ENCODE peak calls at places on chromosomes 16 and 17, in seven cellular contexts. S, G, V, Y, E, J and L are unnamed samples.

GRCh38 chr17:8141741-8142140 is 10.5 kb downstream of the PER1 start:
- DNase-seq in S (no peak), G (no peak), V (no peak), Y (no peak), E (no peak), J (no peak), L (no peak)

GRCh38 chr16:50462793-50463507 is 85.2 kb upstream of the NKD1 start:
- DNase-seq in S (no peak), G (peak; percentile 36), V (peak; percentile 48), Y (no peak), E (no peak), J (no peak), L (no peak)

GRCh38 chr16:54647216-54647615 is 283.4 kb upstream of the IRX5 start:
- DNase-seq in S (no peak), G (no peak), V (no peak), Y (no peak), E (no peak), J (no peak), L (no peak)

GRCh38 chr16:74297296-74297665 is 667 bp downstream of the PSMD7 start:
- DNase-seq in S (peak; percentile 19), G (no peak), V (peak; percentile 35), Y (no peak), E (peak; percentile 55), J (peak; percentile 42), L (no peak)

GRCh38 chr16:15847621-15848175 is 9.1 kb downstream of the MYH11 start:
- DNase-seq in S (no peak), G (no peak), V (no peak), Y (no peak), E (no peak), J (no peak), L (no peak)

GRCh38 chr17:27294689-27295630 is 1.0 kb downstream of the WSB1 start:
- DNase-seq in S (peak; percentile 83), G (peak; percentile 50), V (peak; percentile 84), Y (peak; percentile 48), E (peak; percentile 91), J (peak; percentile 87), L (no peak)

GRCh38 chr16:19329932-19330331 is 44.4 kb downstream of the CLEC19A start:
- DNase-seq in S (no peak), G (no peak), V (peak; percentile 44), Y (no peak), E (peak; percentile 8), J (peak; percentile 46), L (no peak)

GRCh38 chr17:65046236-65046635 is 10.3 kb downstream of the GNA13 start:
- DNase-seq in S (no peak), G (no peak), V (no peak), Y (no peak), E (no peak), J (no peak), L (no peak)

GRCh38 chr17:5571281-5571680 is 13.0 kb downstream of the NLRP1 start:
- DNase-seq in S (peak; percentile 24), G (no peak), V (no peak), Y (no peak), E (no peak), J (no peak), L (no peak)

GRCh38 chr16:50859628-50860360 is 117.9 kb downstream of the CYLD start:
- DNase-seq in S (no peak), G (no peak), V (no peak), Y (no peak), E (no peak), J (no peak), L (no peak)

GRCh38 chr17:63645775-63646491 is 23.7 kb downstream of the MAP3K3 start:
- DNase-seq in S (no peak), G (no peak), V (peak; percentile 42), Y (no peak), E (no peak), J (peak; percentile 52), L (no peak)

GRCh38 chr16:15770512-15770911 is 86.3 kb downstream of the MYH11 start:
- DNase-seq in S (peak; percentile 77), G (no peak), V (no peak), Y (no peak), E (no peak), J (peak; percentile 9), L (no peak)

GRCh38 chr16:57096793-57097192 is 4.4 kb downstream of the CPNE2 start:
- DNase-seq in S (no peak), G (no peak), V (no peak), Y (no peak), E (no peak), J (no peak), L (no peak)

GRCh38 chr17:42748906-42749798 is 4.3 kb upstream of the EZH1 start:
- DNase-seq in S (no peak), G (no peak), V (no peak), Y (no peak), E (no peak), J (no peak), L (no peak)

GRCh38 chr17:18980682-18981384 is 23.7 kb downstream of the FAM83G start:
- DNase-seq in S (peak; percentile 88), G (no peak), V (peak; percentile 72), Y (no peak), E (no peak), J (peak; percentile 82), L (no peak)

GRCh38 chr17:71117461-71117860 is 948.1 kb downstream of the KCNJ2 start:
- DNase-seq in S (peak; percentile 21), G (no peak), V (no peak), Y (no peak), E (no peak), J (no peak), L (no peak)

GRCh38 chr16:57386381-57386951 is 14.2 kb downstream of the CX3CL1 start:
- DNase-seq in S (peak; percentile 38), G (no peak), V (no peak), Y (no peak), E (peak; percentile 71), J (no peak), L (no peak)

GRCh38 chr17:31413081-31413799 is 21.8 kb downstream of the RAB11FIP4 start:
- DNase-seq in S (no peak), G (no peak), V (no peak), Y (peak; percentile 31), E (no peak), J (no peak), L (no peak)

GRCh38 chr16:30185683-30186421 is 2.5 kb downstream of the CORO1A start:
- DNase-seq in S (no peak), G (no peak), V (no peak), Y (no peak), E (no peak), J (no peak), L (no peak)

GRCh38 chr17:31877911-31878702 is 19.1 kb upstream of the COPRS start:
- DNase-seq in S (peak; percentile 49), G (no peak), V (no peak), Y (no peak), E (no peak), J (no peak), L (no peak)

DNA sequence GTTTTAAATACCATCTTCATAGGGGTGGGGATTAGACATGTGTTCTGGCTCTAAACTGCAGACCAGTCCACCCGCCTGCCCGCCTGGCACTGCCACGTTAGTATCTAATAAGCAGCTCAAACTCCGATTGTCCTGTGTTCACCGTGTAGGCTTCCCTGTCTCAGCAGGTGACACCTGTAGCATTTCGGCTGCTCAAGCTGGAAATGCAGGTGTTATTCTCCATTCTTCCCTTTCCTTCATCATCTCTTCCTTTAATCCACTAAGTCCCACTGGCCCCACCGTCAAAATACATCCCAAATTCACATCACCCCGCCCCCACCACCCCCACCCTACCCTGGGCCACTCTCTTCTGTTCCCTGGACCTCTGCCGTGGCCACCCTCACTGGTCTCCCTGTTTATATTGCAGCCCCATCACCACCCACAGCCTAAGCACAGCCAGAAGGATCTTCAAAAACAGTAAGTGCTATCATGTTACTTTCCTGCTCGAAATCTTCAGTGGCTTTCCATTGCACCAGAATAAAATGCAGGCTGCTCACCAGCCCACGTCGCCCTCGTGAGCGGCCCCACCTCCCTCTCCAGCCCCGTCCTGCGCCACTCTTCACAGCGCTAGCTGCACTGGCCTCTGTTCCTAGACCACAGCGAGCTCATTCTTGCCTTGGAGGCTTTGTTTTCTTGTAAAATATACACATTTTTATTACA is 65.1 kb downstream of the RTN4RL1 start:
- DNase-seq in S (peak; percentile 61), G (no peak), V (no peak), Y (no peak), E (no peak), J (no peak), L (no peak)
- H2BK5ac ChIP-seq in S (no peak overlapping the region), G (no peak overlapping the region), V (no peak overlapping the region), Y (no peak overlapping the region), E (no peak overlapping the region), J (no peak overlapping the region), L (no peak overlapping the region)

GRCh38 chr16:71276589-71277334 is 12.4 kb downstream of the CMTR2 start:
- DNase-seq in S (no peak), G (no peak), V (no peak), Y (no peak), E (no peak), J (no peak), L (no peak)
- H2BK5ac ChIP-seq in S (no peak overlapping the region), G (no peak overlapping the region), V (no peak overlapping the region), Y (no peak overlapping the region), E (no peak overlapping the region), J (no peak overlapping the region), L (no peak overlapping the region)

GRCh38 chr17:50042211-50042610 is 13.7 kb upstream of the ITGA3 start:
- DNase-seq in S (no peak), G (no peak), V (no peak), Y (no peak), E (no peak), J (no peak), L (no peak)

GRCh38 chr17:50045154-50045553 is 10.8 kb upstream of the ITGA3 start:
- DNase-seq in S (no peak), G (no peak), V (no peak), Y (no peak), E (no peak), J (no peak), L (no peak)

GRCh38 chr17:50044483-50044882 is 11.4 kb upstream of the ITGA3 start:
- DNase-seq in S (no peak), G (no peak), V (no peak), Y (no peak), E (no peak), J (no peak), L (no peak)

GRCh38 chr17:50046179-50046578 is 9.7 kb upstream of the ITGA3 start:
- DNase-seq in S (no peak), G (no peak), V (no peak), Y (no peak), E (no peak), J (no peak), L (no peak)

GRCh38 chr17:50043290-50044148 is 12.4 kb upstream of the ITGA3 start:
- DNase-seq in S (no peak), G (no peak), V (no peak), Y (no peak), E (no peak), J (no peak), L (no peak)
- H2BK5ac ChIP-seq in S (no peak overlapping the region), G (no peak overlapping the region), V (no peak overlapping the region), Y (no peak overlapping the region), E (no peak overlapping the region), J (no peak overlapping the region), L (no peak overlapping the region)

DNA sequence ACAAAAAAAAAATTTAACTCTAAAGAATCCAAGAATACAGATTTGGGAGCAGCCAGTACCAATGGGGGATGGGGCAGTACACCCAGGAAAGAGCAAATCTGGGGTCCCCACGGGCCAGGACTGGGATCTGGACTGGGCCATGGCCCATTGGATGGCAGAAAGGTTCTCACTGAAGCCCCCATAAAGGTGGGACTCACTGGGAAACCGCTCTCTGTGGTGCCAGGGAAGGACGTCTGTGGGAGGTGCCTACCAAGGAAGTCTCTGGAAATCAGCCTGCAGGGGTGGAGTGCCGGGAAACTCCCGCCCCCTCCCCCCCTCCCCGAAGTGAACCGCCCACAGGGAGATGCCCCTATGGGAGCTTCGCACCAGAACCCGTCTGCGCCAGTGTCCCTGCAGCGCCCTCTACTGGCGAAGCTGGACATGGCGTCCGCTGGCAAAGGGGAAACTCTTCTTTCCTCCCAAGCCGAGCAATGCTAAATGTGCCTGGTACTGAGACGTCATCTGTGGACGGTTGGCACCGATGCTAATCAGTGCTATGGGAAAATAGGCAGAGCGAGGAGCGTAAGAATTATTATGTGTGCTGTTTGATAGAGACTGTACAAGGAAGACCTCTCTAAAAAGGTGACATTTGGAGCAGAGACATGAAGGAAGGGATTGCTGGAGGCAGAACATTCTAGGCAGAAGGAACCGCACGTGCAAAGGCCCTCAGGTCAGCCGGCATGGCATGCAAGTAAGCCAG is 671.1 kb downstream of the WWOX start:
- DNase-seq in S (no peak), G (peak; percentile 43), V (peak; percentile 89), Y (peak; percentile 89), E (peak; percentile 65), J (peak; percentile 81), L (peak; percentile 95)
- H2BK5ac ChIP-seq in S (no peak overlapping the region), G (no peak overlapping the region), V (peak overlapping the region; percentile 23), Y (no peak overlapping the region), E (no peak overlapping the region), J (no peak overlapping the region), L (no peak overlapping the region)